ENCODE peak calls at places on chromosome 11, in four cellular contexts. S is NCI-H460, K is heart left ventricle, Z is HS-27A. I is an unnamed sample.

GRCh38 chr11:110119317-110119716 is 26.1 kb downstream of the ZC3H12C start:
- DNase-seq in Z (no peak), K (no peak), S (no peak), I (no peak)

GRCh38 chr11:19633276-19633675 is 79.4 kb upstream of the NAV2 start:
- DNase-seq in S (no peak), Z (no peak), K (no peak), I (no peak)

GRCh38 chr11:60204922-60205321 is 22.0 kb upstream of the MS4A6A start:
- DNase-seq in S (no peak), Z (no peak), K (no peak), I (no peak)

GRCh38 chr11:130523609-130524008 is 75.2 kb downstream of the ADAMTS15 start:
- DNase-seq in Z (no peak), S (no peak), K (no peak), I (no peak)

GRCh38 chr11:59195596-59195995 is 17.1 kb downstream of the MPEG1 start:
- DNase-seq in S (no peak), Z (no peak), K (no peak), I (no peak)

GRCh38 chr11:130994043-130994442 is 77.8 kb upstream of the SNX19 start:
- DNase-seq in Z (no peak), K (no peak), S (no peak), I (no peak)

GRCh38 chr11:1928038-1928890 is 8.8 kb downstream of the TNNT3 start:
- DNase-seq in S (no peak), K (no peak), Z (no peak), I (no peak)

GRCh38 chr11:61022311-61023085 is 51.0 kb downstream of the CD6 start:
- DNase-seq in S (no peak), K (no peak), Z (no peak), I (peak; percentile 48)

I was measured in activated naive CD4-positive, alpha-beta T cell treated with anti-CD3 and anti-CD28 coated beads, Interleukin-2, amount 10 ng/mL, durations not matched to agents 7 days and 5 days.